ENCODE peak calls at places on chromosome 16, in nine cellular contexts. T, N, E, W, M, L, K, D and G are unnamed samples.

GRCh38 chr16:84104231-84104630 is 12.5 kb downstream of the MBTPS1 start:
- DNase-seq in M (no peak), W (no peak), K (peak; percentile 69), E (no peak), L (no peak), T (no peak), N (no peak), D (no peak), G (no peak)

GRCh38 chr16:84617068-84617630 is 729 bp downstream of the COTL1 start:
- DNase-seq in M (no peak), D (no peak), L (no peak), T (no peak), E (no peak), K (no peak), N (no peak), W (peak; percentile 64), G (no peak)

GRCh38 chr16:28835864-28836760 is 10.0 kb downstream of the TUFM start:
- DNase-seq in W (no peak), K (no peak), T (no peak), E (no peak), M (no peak), D (no peak), N (no peak), L (no peak), G (no peak)

GRCh38 chr16:2664522-2665096 is 17.7 kb upstream of the KCTD5 start:
- DNase-seq in E (no peak), W (no peak), M (no peak), K (peak; percentile 43), T (no peak), D (no peak), L (no peak), N (no peak), G (no peak)

GRCh38 chr16:4115209-4115940 is 867 bp downstream of the ADCY9 start:
- DNase-seq in W (peak; percentile 75), L (peak; percentile 44), E (peak; percentile 82), K (no peak), N (peak; percentile 78), T (peak; percentile 84), D (peak; percentile 76), M (peak; percentile 61), G (peak; percentile 25)

GRCh38 chr16:66408181-66409048 is 18.7 kb upstream of the BEAN1 start:
- DNase-seq in L (peak; percentile 86), M (peak; percentile 47), W (no peak), T (peak; percentile 85), E (no peak), D (peak; percentile 44), N (peak; percentile 88), K (peak; percentile 87), G (peak; percentile 88)

GRCh38 chr16:55113195-55113594 is 182.5 kb downstream of the IRX5 start:
- DNase-seq in N (no peak), L (no peak), K (no peak), M (no peak), E (no peak), D (no peak), T (no peak), W (no peak), G (no peak)

GRCh38 chr16:80806957-80807356 is 2.6 kb upstream of the CDYL2 start:
- DNase-seq in T (peak; percentile 43), D (no peak), N (peak; percentile 81), W (no peak), K (no peak), E (no peak), L (peak; percentile 98), M (no peak), G (peak; percentile 49)

GRCh38 chr16:12046651-12047050 is 70.1 kb downstream of the SNX29 start:
- DNase-seq in K (no peak), D (no peak), N (no peak), T (no peak), M (no peak), L (no peak), W (no peak), E (no peak), G (no peak)

GRCh38 chr16:667780-668518 is at the start of gene RHOT2:
- DNase-seq in N (peak; percentile 84), L (peak; percentile 86), M (peak; percentile 96), K (peak; percentile 77), W (peak; percentile 96), D (peak; percentile 95), T (peak; percentile 94), E (peak; percentile 97), G (peak; percentile 42)

GRCh38 chr16:27726621-27727275 is 176.8 kb downstream of the KATNIP start:
- DNase-seq in D (no peak), W (no peak), T (peak; percentile 84), K (no peak), E (peak; percentile 46), L (no peak), N (peak; percentile 68), M (no peak), G (no peak)

GRCh38 chr16:62256406-62256805 is 220.2 kb upstream of the CDH8 start:
- DNase-seq in D (no peak), E (no peak), M (no peak), N (peak; percentile 6), T (no peak), W (no peak), L (no peak), K (no peak), G (no peak)

GRCh38 chr16:57013268-57013667 is 23.9 kb downstream of the NLRC5 start:
- DNase-seq in L (no peak), M (no peak), E (no peak), K (peak; percentile 94), T (peak; percentile 33), N (peak; percentile 87), D (no peak), W (no peak), G (peak; percentile 58)

GRCh38 chr16:57016831-57017230 is 27.5 kb downstream of the NLRC5 start:
- DNase-seq in M (no peak), K (no peak), D (no peak), N (no peak), T (no peak), L (no peak), E (no peak), W (no peak), G (no peak)

GRCh38 chr16:57016301-57016700 is 26.9 kb downstream of the NLRC5 start:
- DNase-seq in N (peak; percentile 23), T (no peak), E (no peak), W (no peak), K (no peak), L (no peak), M (no peak), D (no peak), G (no peak)

GRCh38 chr16:57012353-57012752 is 23.0 kb downstream of the NLRC5 start:
- DNase-seq in T (no peak), D (no peak), L (no peak), W (no peak), E (no peak), K (no peak), M (no peak), N (no peak), G (no peak)

DNA sequence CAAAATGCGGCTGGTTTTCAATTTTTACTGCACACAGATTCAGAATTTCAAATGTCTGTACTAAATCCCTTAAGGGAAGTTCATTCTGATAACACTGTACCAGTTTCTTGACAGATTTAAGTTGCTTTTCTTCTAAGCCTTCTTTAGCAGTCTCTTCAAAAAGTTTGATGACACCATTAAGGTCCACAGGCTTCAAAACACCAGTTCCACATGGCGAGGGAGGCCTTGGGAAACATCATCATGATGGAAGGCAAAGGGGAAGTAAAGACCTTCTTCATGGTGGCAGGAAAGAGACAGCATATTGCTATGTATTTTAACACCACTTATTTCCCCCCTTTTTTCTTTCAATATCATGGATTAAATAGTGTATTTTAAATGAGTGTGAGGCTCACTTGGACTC is 24.5 kb downstream of the NLRC5 start:
- DNase-seq in W (no peak), D (no peak), T (no peak), L (no peak), M (no peak), N (no peak), K (no peak), E (no peak), G (no peak)
- TF ChIP-seq CTCF in W (no peak), D (no peak), T (no peak), L (no peak), M (no peak), N (no peak), K (no peak), E (no peak), G (no peak)

GRCh38 chr16:69936751-69937211 is 14.4 kb upstream of the CLEC18A start:
- DNase-seq in M (no peak), D (no peak), L (no peak), K (no peak), T (no peak), W (peak; percentile 32), N (no peak), E (no peak), G (no peak)
- H3K36me3 ChIP-seq in M (no peaks in the 10 kb centered on the region), D (peaks cover 4% of the 10 kb centered on the region), L (peaks cover 37% of the 10 kb centered on the region), K (no peaks in the 10 kb centered on the region), T (peaks cover 4% of the 10 kb centered on the region), W (peaks cover 97% of the 10 kb centered on the region), N (peaks cover 36% of the 10 kb centered on the region), E (no peaks in the 10 kb centered on the region), G (peaks cover 1% of the 10 kb centered on the region)

GRCh38 chr16:23594186-23594585 is 1.9 kb downstream of the NDUFAB1 start:
- DNase-seq in N (no peak), D (no peak), T (no peak), M (peak; percentile 40), K (no peak), W (no peak), L (no peak), E (no peak), G (no peak)

GRCh38 chr16:23595951-23596720 is at the start of gene NDUFAB1:
- DNase-seq in W (peak; percentile 95), L (peak; percentile 90), D (peak; percentile 93), T (peak; percentile 90), N (peak; percentile 83), K (peak; percentile 78), M (peak; percentile 93), E (peak; percentile 96), G (no peak)

GRCh38 chr16:23595246-23595950 is 718 bp downstream of the NDUFAB1 start:
- DNase-seq in W (no peak), E (no peak), M (no peak), T (peak; percentile 6), D (no peak), N (no peak), K (no peak), L (no peak), G (no peak)

DNA sequence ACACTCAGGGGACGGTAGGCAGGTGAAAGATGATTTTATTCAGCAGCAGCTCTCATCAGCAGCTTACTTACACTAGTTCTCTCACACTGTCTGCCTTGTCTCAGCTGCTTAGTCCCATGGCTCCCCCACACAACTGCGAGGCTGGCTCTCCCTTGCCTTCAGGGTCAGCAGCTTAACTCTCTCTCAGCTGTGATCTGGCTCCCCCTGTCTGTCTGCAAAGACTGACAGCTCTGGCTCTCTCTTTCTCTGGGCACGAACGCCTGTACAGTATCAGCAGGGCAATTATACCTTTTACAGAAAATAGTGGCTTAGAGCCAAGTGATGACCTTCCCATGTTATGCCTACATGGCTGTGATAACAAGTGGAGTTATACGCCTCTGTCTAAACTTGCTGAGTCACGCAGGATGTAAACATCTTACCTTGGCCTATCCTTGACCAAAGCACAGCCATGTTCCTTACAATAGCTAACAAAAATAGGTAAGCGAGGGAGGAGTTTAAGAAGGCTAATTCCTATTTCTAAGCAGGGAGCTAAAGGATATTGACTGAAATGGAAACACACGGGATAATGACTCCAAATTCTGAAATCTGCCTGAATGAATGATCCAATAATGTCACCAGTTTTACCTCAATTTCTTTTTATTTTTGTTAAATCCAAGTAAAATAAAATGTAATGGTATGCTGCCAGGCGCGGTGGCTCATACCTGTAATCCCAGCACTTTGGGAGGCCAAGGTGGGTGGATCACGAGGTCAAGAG is 1.1 kb upstream of the NDUFAB1 start:
- DNase-seq in L (peak; percentile 21), K (no peak), E (no peak), D (peak; percentile 81), T (peak; percentile 14), M (no peak), N (no peak), W (no peak), G (no peak)
- TF ChIP-seq CTCF in L (peak; percentile 9), K (no peak), E (peak; percentile 31), D (peak; percentile 84), T (no peak), M (no peak), N (no peak), W (no peak), G (peak; percentile 16)

GRCh38 chr16:67446968-67447507 is 16.1 kb downstream of the HSD11B2 start:
- DNase-seq in M (no peak), D (no peak), E (no peak), N (no peak), W (no peak), T (no peak), K (no peak), L (no peak), G (no peak)
- H3K36me3 ChIP-seq in M (no peaks in the 10 kb centered on the region), D (peaks cover 8% of the 10 kb centered on the region), E (no peaks in the 10 kb centered on the region), N (peaks cover 10% of the 10 kb centered on the region), W (peaks cover 93% of the 10 kb centered on the region), T (no peaks in the 10 kb centered on the region), K (no peaks in the 10 kb centered on the region), L (peaks cover 27% of the 10 kb centered on the region), G (no peaks in the 10 kb centered on the region)